ENCODE peak calls at places on chromosomes 3 and 15, in six cellular contexts. N is stimulated activated CD8-positive, alpha-beta memory T cell treated with anti-CD3 and anti-CD28 coated beads, Interleukin-12 subunit alpha, Interleukin-12 subunit beta, amount 100 ng/mL, for 1 hour; C is activated gamma-delta T cell treated with Interleukin-2 at 50 U/mL for 16 hours; L is stimulated activated CD4-positive, alpha-beta T cell treated with anti-CD3 and anti-CD28 coated beads, Interleukin-12 subunit alpha, Interleukin-12 subunit beta, amount 100 ng/mL, for 4 hours; T is right cardiac atrium; O is M059J. A is an unnamed sample.

GRCh38 chr3:46489406-46489805 is 8.4 kb upstream of the RTP3 start:
- DNase-seq in O (no peak), C (no peak), L (no peak), T (no peak), N (no peak), A (no peak)

GRCh38 chr3:44886561-44886960 is 12.2 kb downstream of the TGM4 start:
- DNase-seq in C (no peak), O (no peak), L (no peak), T (no peak), N (no peak), A (no peak)

GRCh38 chr3:72306800-72307341 is 521.9 kb upstream of the PROK2 start:
- DNase-seq in O (no peak), L (no peak), T (no peak), C (no peak), N (no peak), A (no peak)

GRCh38 chr3:190554197-190554596 is 40.3 kb downstream of the IL1RAP start:
- DNase-seq in L (no peak), N (no peak), C (no peak), T (no peak), O (no peak), A (no peak)

GRCh38 chr15:38182900-38183299 is 69.7 kb upstream of the SPRED1 start:
- DNase-seq in C (no peak), O (no peak), N (no peak), L (no peak), T (no peak), A (no peak)

GRCh38 chr3:156693166-156693565 is 18.8 kb downstream of the TIPARP start:
- DNase-seq in N (no peak), O (peak; percentile 66), L (no peak), T (no peak), C (no peak), A (no peak)

GRCh38 chr15:69609176-69609575 is 156.6 kb downstream of the RPLP1 start:
- DNase-seq in N (no peak), T (no peak), O (peak; percentile 86), L (no peak), C (no peak), A (no peak)

GRCh38 chr3:152930516-152930915 is 95.6 kb downstream of the P2RY1 start:
- DNase-seq in T (no peak), N (no peak), O (no peak), C (no peak), L (no peak), A (no peak)

GRCh38 chr3:125512135-125512920 is 7.7 kb downstream of the SNX4 start:
- DNase-seq in O (no peak), L (peak; percentile 20), T (no peak), N (no peak), C (no peak), A (no peak)

GRCh38 chr3:156816091-156816793 is 9.9 kb upstream of the LEKR1 start:
- DNase-seq in T (peak; percentile 70), C (peak; percentile 58), L (peak; percentile 38), N (no peak), O (no peak), A (peak; percentile 26)

GRCh38 chr15:73069109-73069508 is 16.8 kb downstream of the NEO1 start:
- DNase-seq in C (no peak), L (no peak), T (no peak), N (no peak), O (no peak), A (no peak)

GRCh38 chr3:66133050-66133757 is 87.6 kb upstream of the SLC25A26 start:
- DNase-seq in C (no peak), N (no peak), O (peak; percentile 65), L (no peak), T (no peak), A (no peak)

GRCh38 chr15:84797801-84798200 is 19.4 kb upstream of the ALPK3 start:
- DNase-seq in N (no peak), O (no peak), T (no peak), L (no peak), C (no peak), A (no peak)

GRCh38 chr15:88649286-88649733 is 10.5 kb downstream of the ISG20 start:
- DNase-seq in N (peak; percentile 47), C (peak; percentile 73), T (peak; percentile 61), O (peak; percentile 65), L (peak; percentile 68), A (peak; percentile 87)

GRCh38 chr15:62684143-62684808 is 358.3 kb upstream of the TPM1 start:
- DNase-seq in C (no peak), T (no peak), N (no peak), L (no peak), O (no peak), A (no peak)

GRCh38 chr3:44883999-44884431 is 9.6 kb downstream of the TGM4 start:
- DNase-seq in N (no peak), L (no peak), T (no peak), C (no peak), O (peak; percentile 94), A (no peak)

GRCh38 chr3:124246949-124247348 is 255.0 kb upstream of the ROPN1 start:
- DNase-seq in N (no peak), L (no peak), T (no peak), C (no peak), O (peak; percentile 56), A (peak; percentile 5)

GRCh38 chr3:71001303-71001702 is 582.2 kb downstream of the FOXP1 start:
- DNase-seq in L (no peak), N (no peak), O (no peak), C (no peak), T (no peak), A (no peak)

GRCh38 chr3:132652640-132653270 is 6.9 kb downstream of the ACAD11 start:
- DNase-seq in T (no peak), C (no peak), N (no peak), L (no peak), O (peak; percentile 52), A (no peak)

GRCh38 chr15:48602358-48603122 is 43.0 kb downstream of the FBN1 start:
- DNase-seq in L (no peak), T (no peak), O (peak; percentile 79), N (no peak), C (no peak), A (no peak)

GRCh38 chr3:120652896-120653545 is 29.0 kb downstream of the HGD start:
- DNase-seq in L (no peak), O (no peak), C (no peak), N (no peak), T (no peak), A (no peak)

GRCh38 chr3:184249412-184250166 is at the start of gene EEF1AKMT4:
- DNase-seq in C (peak; percentile 95), T (peak; percentile 98), O (peak; percentile 99), L (peak; percentile 93), N (peak; percentile 88), A (peak; percentile 99)

GRCh38 chr15:25830844-25831443 is 32.2 kb downstream of the ATP10A start:
- DNase-seq in O (peak; percentile 8), L (no peak), T (peak; percentile 65), C (no peak), N (no peak), A (no peak)

GRCh38 chr3:133124511-133124910 is 86.3 kb downstream of the TMEM108 start:
- DNase-seq in T (peak; percentile 76), O (peak; percentile 15), C (no peak), L (no peak), N (no peak), A (no peak)

GRCh38 chr3:79947469-79947868 is 179.7 kb upstream of the ROBO1 start:
- DNase-seq in L (no peak), O (peak; percentile 24), T (no peak), N (no peak), C (no peak), A (no peak)

GRCh38 chr3:5581743-5582142 is 394.2 kb downstream of the EDEM1 start:
- DNase-seq in T (no peak), L (no peak), O (no peak), C (no peak), N (no peak), A (no peak)

GRCh38 chr3:51682526-51682925 is 11.5 kb downstream of the TEX264 start:
- DNase-seq in O (no peak), L (no peak), N (no peak), T (no peak), C (no peak), A (no peak)

GRCh38 chr3:140580746-140581145 is 97.1 kb upstream of the TRIM42 start:
- DNase-seq in N (no peak), L (no peak), T (no peak), C (no peak), O (peak; percentile 84), A (no peak)

GRCh38 chr3:102162251-102162650 is 272.6 kb upstream of the ZPLD1 start:
- DNase-seq in N (no peak), L (no peak), T (no peak), O (no peak), C (no peak), A (no peak)

GRCh38 chr3:134796313-134797079 is 1.4 kb downstream of the EPHB1 start:
- DNase-seq in T (no peak), N (no peak), C (no peak), L (no peak), O (peak; percentile 31), A (no peak)

GRCh38 chr15:36161781-36162212 is 417.6 kb upstream of the CDIN1 start:
- DNase-seq in N (no peak), C (no peak), O (peak; percentile 48), L (no peak), T (peak; percentile 67), A (no peak)

GRCh38 chr3:132781922-132782321 is 59.7 kb upstream of the NPHP3 start:
- DNase-seq in C (no peak), N (no peak), O (no peak), T (no peak), L (no peak), A (peak; percentile 9)

GRCh38 chr3:42507252-42507651 is 4.8 kb downstream of the VIPR1 start:
- DNase-seq in L (no peak), N (no peak), C (no peak), T (no peak), O (no peak), A (peak; percentile 55)